ENCODE peak calls at places on chromosome 1, in four cellular contexts. G, H, Q and Z are unnamed samples.

GRCh38 chr1:201461783-201462441 is 7.1 kb downstream of the PHLDA3 start:
- DNase-seq in G (peak; percentile 83), H (no peak), Q (no peak), Z (no peak)

GRCh38 chr1:50658421-50659076 is 235.3 kb upstream of the DMRTA2 start:
- DNase-seq in G (no peak), H (no peak), Q (no peak), Z (no peak)

GRCh38 chr1:9626201-9626608 is 25.3 kb upstream of the PIK3CD start:
- DNase-seq in G (no peak), H (no peak), Q (peak; percentile 69), Z (no peak)

GRCh38 chr1:230424440-230425251 is 1.5 kb downstream of the PGBD5 start:
- DNase-seq in G (no peak), H (no peak), Q (no peak), Z (no peak)

GRCh38 chr1:158146165-158146564 is 34.5 kb upstream of the CD1D start:
- DNase-seq in G (no peak), H (no peak), Q (no peak), Z (no peak)

GRCh38 chr1:19342077-19342775 is 30.1 kb downstream of the SLC66A1 start:
- DNase-seq in G (no peak), H (no peak), Q (no peak), Z (no peak)

GRCh38 chr1:78522136-78522535 is 31.4 kb downstream of the PTGFR start:
- DNase-seq in G (no peak), H (no peak), Q (no peak), Z (no peak)

GRCh38 chr1:22689505-22689904 is 21.1 kb upstream of the EPHB2 start:
- DNase-seq in G (no peak), H (peak; percentile 85), Q (no peak), Z (no peak)

GRCh38 chr1:38805036-38805435 is 54.5 kb downstream of the RRAGC start:
- DNase-seq in G (no peak), H (no peak), Q (no peak), Z (no peak)

GRCh38 chr1:98949606-98950005 is 55.1 kb downstream of the PLPPR5 start:
- DNase-seq in G (no peak), H (no peak), Q (no peak), Z (no peak)

GRCh38 chr1:226132731-226133503 is 53.6 kb downstream of the ACBD3 start:
- DNase-seq in G (peak; percentile 80), H (no peak), Q (no peak), Z (no peak)

GRCh38 chr1:23553896-23554480 is 5.3 kb downstream of the ID3 start:
- DNase-seq in G (no peak), H (no peak), Q (no peak), Z (no peak)

GRCh38 chr1:64476251-64476952 is 6.5 kb downstream of the CACHD1 start:
- DNase-seq in G (no peak), H (no peak), Q (no peak), Z (no peak)